ENCODE peak calls at places on chromosomes 13 and 19, in four cellular contexts. One of them, this sample, is unnamed.

GRCh38 chr19:48393196-48393558 is 291 bp upstream of the GRIN2D start:
- DNase-seq in effector memory CD4-positive, alpha-beta T cell: no peak
- DNase-seq in cardiac muscle cell: no peak
- DNase-seq in tibial nerve: no peak
- DNase-seq in this sample: no peak

GRCh38 chr19:369876-370275 is 25.3 kb upstream of the MIER2 start:
- DNase-seq in tibial nerve: no peak
- DNase-seq in effector memory CD4-positive, alpha-beta T cell: no peak
- DNase-seq in cardiac muscle cell: no peak
- DNase-seq in this sample: no peak

GRCh38 chr19:12939292-12939606 is 840 bp downstream of the CALR start:
- DNase-seq in cardiac muscle cell: no peak
- DNase-seq in effector memory CD4-positive, alpha-beta T cell: no peak
- DNase-seq in tibial nerve: no peak
- DNase-seq in this sample: no peak

GRCh38 chr13:33490461-33491327 is 205.1 kb upstream of the STARD13 start:
- DNase-seq in effector memory CD4-positive, alpha-beta T cell: no peak
- DNase-seq in cardiac muscle cell: no peak
- DNase-seq in tibial nerve: no peak
- DNase-seq in this sample: no peak

GRCh38 chr13:74288361-74288911 is 154.2 kb upstream of the KLF12 start:
- DNase-seq in effector memory CD4-positive, alpha-beta T cell: peak; percentile 4
- DNase-seq in cardiac muscle cell: peak; percentile 39
- DNase-seq in tibial nerve: no peak
- DNase-seq in this sample: no peak

GRCh38 chr13:95546919-95547318 is 5.6 kb upstream of the CLDN10 start:
- DNase-seq in tibial nerve: no peak
- DNase-seq in effector memory CD4-positive, alpha-beta T cell: no peak
- DNase-seq in cardiac muscle cell: no peak
- DNase-seq in this sample: no peak

GRCh38 chr19:43957891-43958290 is 6.9 kb downstream of the ZNF221 start:
- DNase-seq in effector memory CD4-positive, alpha-beta T cell: no peak
- DNase-seq in cardiac muscle cell: no peak
- DNase-seq in tibial nerve: no peak
- DNase-seq in this sample: no peak

GRCh38 chr13:49540552-49540951 is 44.8 kb downstream of the PHF11 start:
- DNase-seq in cardiac muscle cell: no peak
- DNase-seq in tibial nerve: no peak
- DNase-seq in effector memory CD4-positive, alpha-beta T cell: no peak
- DNase-seq in this sample: no peak

GRCh38 chr13:32211788-32212187 is 103.4 kb downstream of the ZAR1L start:
- DNase-seq in cardiac muscle cell: peak; percentile 36
- DNase-seq in effector memory CD4-positive, alpha-beta T cell: no peak
- DNase-seq in tibial nerve: no peak
- DNase-seq in this sample: no peak

GRCh38 chr19:15249912-15250634 is 17.8 kb upstream of the EPHX3 start:
- DNase-seq in tibial nerve: peak; percentile 45
- DNase-seq in effector memory CD4-positive, alpha-beta T cell: no peak
- DNase-seq in cardiac muscle cell: no peak
- DNase-seq in this sample: no peak

GRCh38 chr19:41352279-41352608 is 1.5 kb downstream of the TGFB1 start:
- DNase-seq in cardiac muscle cell: no peak
- DNase-seq in effector memory CD4-positive, alpha-beta T cell: no peak
- DNase-seq in tibial nerve: no peak
- DNase-seq in this sample: no peak

GRCh38 chr19:9032136-9032626 is 22.0 kb upstream of the MUC16 start:
- DNase-seq in effector memory CD4-positive, alpha-beta T cell: no peak
- DNase-seq in cardiac muscle cell: no peak
- DNase-seq in tibial nerve: no peak
- DNase-seq in this sample: no peak

GRCh38 chr19:19439083-19439482 is 33.6 kb downstream of the GATAD2A start:
- DNase-seq in cardiac muscle cell: no peak
- DNase-seq in effector memory CD4-positive, alpha-beta T cell: no peak
- DNase-seq in tibial nerve: no peak
- DNase-seq in this sample: no peak

GRCh38 chr19:17405250-17406038 is at the start of gene BST2:
- DNase-seq in tibial nerve: peak; percentile 48
- DNase-seq in effector memory CD4-positive, alpha-beta T cell: peak; percentile 42
- DNase-seq in cardiac muscle cell: peak; percentile 71
- DNase-seq in this sample: no peak

GRCh38 chr19:33219261-33219812 is 6.3 kb downstream of the SLC7A10 start:
- DNase-seq in tibial nerve: no peak
- DNase-seq in effector memory CD4-positive, alpha-beta T cell: no peak
- DNase-seq in cardiac muscle cell: no peak
- DNase-seq in this sample: no peak

GRCh38 chr13:30634838-30635237 is 17.1 kb downstream of the USPL1 start:
- DNase-seq in effector memory CD4-positive, alpha-beta T cell: no peak
- DNase-seq in tibial nerve: no peak
- DNase-seq in cardiac muscle cell: no peak
- DNase-seq in this sample: no peak

GRCh38 chr13:47747901-47748300 is 253.2 kb downstream of the SUCLA2 start:
- DNase-seq in cardiac muscle cell: no peak
- DNase-seq in effector memory CD4-positive, alpha-beta T cell: no peak
- DNase-seq in tibial nerve: no peak
- DNase-seq in this sample: no peak

GRCh38 chr19:48321372-48321621 is 4.1 kb upstream of the EMP3 start:
- DNase-seq in tibial nerve: peak; percentile 94
- DNase-seq in effector memory CD4-positive, alpha-beta T cell: peak; percentile 92
- DNase-seq in cardiac muscle cell: peak; percentile 98
- DNase-seq in this sample: peak; percentile 96

GRCh38 chr19:39369200-39369599 is 21.7 kb downstream of the PAF1 start:
- DNase-seq in effector memory CD4-positive, alpha-beta T cell: no peak
- DNase-seq in cardiac muscle cell: no peak
- DNase-seq in tibial nerve: no peak
- DNase-seq in this sample: no peak
- H3K27ac ChIP-seq in effector memory CD4-positive, alpha-beta T cell: no peak overlapping the region
- H3K27ac ChIP-seq in cardiac muscle cell: no peak overlapping the region
- H3K27ac ChIP-seq in tibial nerve: peak overlapping the region; percentile 99
- H3K27ac ChIP-seq in this sample: peak overlapping the region; percentile 30

GRCh38 chr19:1434577-1435060 is 3.6 kb upstream of the RPS15 start:
- DNase-seq in effector memory CD4-positive, alpha-beta T cell: no peak
- DNase-seq in tibial nerve: no peak
- DNase-seq in cardiac muscle cell: no peak
- DNase-seq in this sample: no peak

GRCh38 chr19:1432507-1432887 is 5.7 kb upstream of the RPS15 start:
- DNase-seq in effector memory CD4-positive, alpha-beta T cell: no peak
- DNase-seq in cardiac muscle cell: no peak
- DNase-seq in tibial nerve: no peak
- DNase-seq in this sample: no peak

GRCh38 chr19:1435378-1435989 is 2.7 kb upstream of the RPS15 start:
- DNase-seq in tibial nerve: no peak
- DNase-seq in effector memory CD4-positive, alpha-beta T cell: no peak
- DNase-seq in cardiac muscle cell: no peak
- DNase-seq in this sample: no peak

GRCh38 chr19:1433119-1434039 is 4.8 kb upstream of the RPS15 start:
- DNase-seq in effector memory CD4-positive, alpha-beta T cell: no peak
- DNase-seq in cardiac muscle cell: no peak
- DNase-seq in tibial nerve: no peak
- DNase-seq in this sample: no peak

DNA sequence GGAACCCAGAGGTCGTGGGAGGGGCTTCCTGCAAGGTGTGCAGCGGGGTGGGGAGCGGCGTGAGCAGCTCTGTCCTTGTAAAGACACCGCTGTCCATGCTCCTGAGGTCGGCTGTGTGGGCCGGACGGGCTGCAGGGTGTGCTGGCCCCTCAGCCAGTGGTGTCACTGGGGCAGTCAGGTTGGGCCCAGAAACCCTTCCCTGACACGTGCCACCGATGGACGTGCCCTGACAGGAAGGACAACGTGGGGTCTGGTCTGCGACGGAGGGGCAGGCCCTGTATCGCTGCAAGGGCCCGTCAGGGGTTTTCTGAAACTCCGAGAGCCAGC is 4.2 kb upstream of the RPS15 start:
- DNase-seq in cardiac muscle cell: no peak
- DNase-seq in tibial nerve: no peak
- DNase-seq in effector memory CD4-positive, alpha-beta T cell: no peak
- DNase-seq in this sample: no peak
- H3K27ac ChIP-seq in cardiac muscle cell: no peak overlapping the region
- H3K27ac ChIP-seq in tibial nerve: no peak overlapping the region
- H3K27ac ChIP-seq in effector memory CD4-positive, alpha-beta T cell: no peak overlapping the region
- H3K27ac ChIP-seq in this sample: no peak overlapping the region

GRCh38 chr19:51441410-51442390 is 16.6 kb downstream of the SIGLEC8 start:
- DNase-seq in effector memory CD4-positive, alpha-beta T cell: peak; percentile 73
- DNase-seq in cardiac muscle cell: no peak
- DNase-seq in tibial nerve: no peak
- DNase-seq in this sample: no peak
- H3K27ac ChIP-seq in effector memory CD4-positive, alpha-beta T cell: peak overlapping the region; percentile 56
- H3K27ac ChIP-seq in cardiac muscle cell: no peak overlapping the region
- H3K27ac ChIP-seq in tibial nerve: no peak overlapping the region
- H3K27ac ChIP-seq in this sample: no peak overlapping the region

GRCh38 chr13:62040806-62041205 is 625.2 kb upstream of the PCDH20 start:
- DNase-seq in tibial nerve: no peak
- DNase-seq in cardiac muscle cell: no peak
- DNase-seq in effector memory CD4-positive, alpha-beta T cell: no peak
- DNase-seq in this sample: no peak
- H3K27ac ChIP-seq in tibial nerve: no peak overlapping the region
- H3K27ac ChIP-seq in cardiac muscle cell: no peak overlapping the region
- H3K27ac ChIP-seq in effector memory CD4-positive, alpha-beta T cell: no peak overlapping the region
- H3K27ac ChIP-seq in this sample: no peak overlapping the region

GRCh38 chr19:49427855-49428546 is 2.8 kb downstream of the GFY start:
- DNase-seq in effector memory CD4-positive, alpha-beta T cell: no peak
- DNase-seq in cardiac muscle cell: no peak
- DNase-seq in tibial nerve: no peak
- DNase-seq in this sample: no peak

GRCh38 chr19:49425922-49426592 is 869 bp downstream of the GFY start:
- DNase-seq in effector memory CD4-positive, alpha-beta T cell: no peak
- DNase-seq in cardiac muscle cell: peak; percentile 60
- DNase-seq in tibial nerve: no peak
- DNase-seq in this sample: no peak

GRCh38 chr19:49425178-49425577 is at the start of gene GFY:
- DNase-seq in effector memory CD4-positive, alpha-beta T cell: no peak
- DNase-seq in cardiac muscle cell: no peak
- DNase-seq in tibial nerve: no peak
- DNase-seq in this sample: no peak

GRCh38 chr19:49428547-49429451 is 3.6 kb downstream of the GFY start:
- DNase-seq in effector memory CD4-positive, alpha-beta T cell: no peak
- DNase-seq in cardiac muscle cell: no peak
- DNase-seq in tibial nerve: no peak
- DNase-seq in this sample: no peak

DNA sequence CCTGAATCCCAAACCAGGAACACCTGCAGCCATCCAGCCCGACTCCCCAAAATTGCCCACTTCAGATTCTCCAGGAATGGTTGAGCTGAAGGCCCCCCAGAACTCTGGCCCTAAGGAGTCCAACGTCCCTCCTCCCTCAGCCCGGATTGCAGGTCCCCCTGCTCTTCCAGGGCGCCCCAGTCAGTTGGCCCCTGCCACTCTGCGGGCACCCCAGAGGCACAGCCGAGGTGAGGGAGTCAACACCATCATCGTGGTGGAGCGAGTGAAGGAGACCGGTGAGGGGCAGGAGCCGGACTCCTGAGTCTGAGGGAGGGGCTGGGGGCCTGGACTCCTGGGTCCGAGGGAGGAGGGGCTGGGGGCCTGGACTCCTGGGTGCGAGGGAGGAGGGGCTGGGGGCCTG is 2.2 kb downstream of the GFY start:
- DNase-seq in tibial nerve: no peak
- DNase-seq in effector memory CD4-positive, alpha-beta T cell: no peak
- DNase-seq in cardiac muscle cell: no peak
- DNase-seq in this sample: no peak
- H3K27ac ChIP-seq in tibial nerve: no peak overlapping the region
- H3K27ac ChIP-seq in effector memory CD4-positive, alpha-beta T cell: no peak overlapping the region
- H3K27ac ChIP-seq in cardiac muscle cell: no peak overlapping the region
- H3K27ac ChIP-seq in this sample: no peak overlapping the region

GRCh38 chr19:38709671-38710415 is 34.4 kb downstream of the CAPN12 start:
- DNase-seq in cardiac muscle cell: no peak
- DNase-seq in tibial nerve: no peak
- DNase-seq in effector memory CD4-positive, alpha-beta T cell: no peak
- DNase-seq in this sample: no peak
- H3K27ac ChIP-seq in cardiac muscle cell: peak overlapping the region; percentile 73
- H3K27ac ChIP-seq in tibial nerve: peak overlapping the region; percentile 80
- H3K27ac ChIP-seq in effector memory CD4-positive, alpha-beta T cell: no peak overlapping the region
- H3K27ac ChIP-seq in this sample: peak overlapping the region; percentile 80

GRCh38 chr13:44197791-44198770 is 175.5 kb upstream of the SERP2 start:
- DNase-seq in effector memory CD4-positive, alpha-beta T cell: no peak
- DNase-seq in tibial nerve: no peak
- DNase-seq in cardiac muscle cell: peak; percentile 36
- DNase-seq in this sample: no peak
- H3K27ac ChIP-seq in effector memory CD4-positive, alpha-beta T cell: no peak overlapping the region
- H3K27ac ChIP-seq in tibial nerve: no peak overlapping the region
- H3K27ac ChIP-seq in cardiac muscle cell: peak overlapping the region; percentile 73
- H3K27ac ChIP-seq in this sample: peak overlapping the region; percentile 66

GRCh38 chr19:5396963-5397362 is 56.4 kb upstream of the PTPRS start:
- DNase-seq in tibial nerve: no peak
- DNase-seq in cardiac muscle cell: no peak
- DNase-seq in effector memory CD4-positive, alpha-beta T cell: no peak
- DNase-seq in this sample: no peak
- H3K27ac ChIP-seq in tibial nerve: no peak overlapping the region
- H3K27ac ChIP-seq in cardiac muscle cell: no peak overlapping the region
- H3K27ac ChIP-seq in effector memory CD4-positive, alpha-beta T cell: no peak overlapping the region
- H3K27ac ChIP-seq in this sample: no peak overlapping the region

DNA sequence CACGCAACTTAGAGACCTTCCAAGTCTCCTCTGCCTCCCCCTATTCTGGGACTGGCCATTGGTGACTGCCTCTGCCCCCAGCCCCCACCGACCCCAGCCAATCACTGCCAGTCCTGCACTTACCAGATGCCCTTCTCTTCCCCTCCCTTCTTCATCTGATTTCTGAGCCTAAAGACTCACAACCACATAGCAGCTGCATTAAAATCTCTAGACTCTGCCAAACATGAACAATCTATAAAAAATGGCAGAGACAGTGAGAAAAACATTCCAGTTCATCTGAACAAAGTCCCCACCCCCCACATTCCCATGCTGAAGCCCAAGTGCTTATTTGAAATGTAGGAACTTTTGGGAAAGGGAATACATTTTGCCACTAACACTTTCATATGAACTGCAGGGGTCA is 60.8 kb downstream of the KCTD12 start:
- DNase-seq in cardiac muscle cell: no peak
- DNase-seq in tibial nerve: no peak
- DNase-seq in effector memory CD4-positive, alpha-beta T cell: no peak
- DNase-seq in this sample: no peak
- H3K27ac ChIP-seq in cardiac muscle cell: no peak overlapping the region
- H3K27ac ChIP-seq in tibial nerve: peak overlapping the region; percentile 32
- H3K27ac ChIP-seq in effector memory CD4-positive, alpha-beta T cell: no peak overlapping the region
- H3K27ac ChIP-seq in this sample: no peak overlapping the region

GRCh38 chr13:99422556-99423220 is 78.6 kb upstream of the TM9SF2 start:
- DNase-seq in tibial nerve: no peak
- DNase-seq in effector memory CD4-positive, alpha-beta T cell: no peak
- DNase-seq in cardiac muscle cell: no peak
- DNase-seq in this sample: no peak
- H3K27ac ChIP-seq in tibial nerve: no peak overlapping the region
- H3K27ac ChIP-seq in effector memory CD4-positive, alpha-beta T cell: no peak overlapping the region
- H3K27ac ChIP-seq in cardiac muscle cell: no peak overlapping the region
- H3K27ac ChIP-seq in this sample: no peak overlapping the region

This sample was measured in esophagus squamous epithelium.